ENCODE peak calls at places on chromosome 22, in four cellular contexts. E is GM12878, U is K562, C is HepG2. V is an unnamed sample.

GRCh38 chr22:44360686-44361381 is 48.1 kb upstream of the SHISAL1 start:
- DNase-seq in E (no peak), U (no peak), C (no peak), V (no peak)

GRCh38 chr22:44580176-44580575 is 82.1 kb upstream of the RTL6 start:
- DNase-seq in E (no peak), U (no peak), C (no peak), V (no peak)

GRCh38 chr22:35582218-35582860 is 34.8 kb downstream of the MB start:
- DNase-seq in E (no peak), U (no peak), C (no peak), V (no peak)

GRCh38 chr22:25110846-25111578 is 88.6 kb upstream of the CRYBB3 start:
- DNase-seq in E (peak), U (peak), C (peak), V (peak)

GRCh38 chr22:27377501-27377900 is 424.1 kb downstream of the MN1 start:
- DNase-seq in E (no peak), U (no peak), C (no peak), V (no peak)

GRCh38 chr22:39984006-39984405 is 10.7 kb upstream of the FAM83F start:
- DNase-seq in E (no peak), U (no peak), C (no peak), V (no peak)

GRCh38 chr22:29263791-29264216 is 4.0 kb downstream of the RHBDD3 start:
- DNase-seq in E (no peak), U (no peak), C (no peak), V (no peak)

GRCh38 chr22:50112151-50113118 is 22.6 kb downstream of the MOV10L1 start:
- DNase-seq in E (no peak), U (no peak), C (no peak), V (no peak)

GRCh38 chr22:49129736-49130135 is 697.9 kb downstream of the BRD1 start:
- DNase-seq in E (no peak), U (no peak), C (no peak), V (no peak)

GRCh38 chr22:28442264-28442950 is 237.2 kb downstream of the TTC28 start:
- DNase-seq in E (no peak), U (peak), C (peak), V (peak)

GRCh38 chr22:45516163-45516562 is 13.5 kb downstream of the FBLN1 start:
- DNase-seq in E (no peak), U (no peak), C (no peak), V (no peak)

GRCh38 chr22:45918455-45919370 is 58.2 kb downstream of the WNT7B start:
- DNase-seq in E (no peak), U (no peak), C (no peak), V (no peak)

GRCh38 chr22:41947181-41948080 is 479 bp upstream of the CENPM start:
- DNase-seq in E (no peak), U (no peak), C (no peak), V (no peak)

GRCh38 chr22:41949297-41949965 is 2.5 kb upstream of the CENPM start:
- DNase-seq in E (no peak), U (no peak), C (no peak), V (no peak)

GRCh38 chr22:41946360-41947180 is at the start of gene CENPM:
- DNase-seq in E (peak), U (peak), C (peak), V (peak)

GRCh38 chr22:41951898-41952474 is at the start of gene SMIM45:
- DNase-seq in E (no peak), U (no peak), C (no peak), V (no peak)

GRCh38 chr22:41948142-41948541 is 1.2 kb upstream of the CENPM start:
- DNase-seq in E (no peak), U (no peak), C (peak), V (no peak)
- H3K9ac ChIP-seq in E (no peak), U (peak), C (no peak), V (no peak)

GRCh38 chr22:19966908-19967750 is 25.5 kb upstream of the TXNRD2 start:
- DNase-seq in E (no peak), U (no peak), C (no peak), V (no peak)

GRCh38 chr22:19967850-19968449 is 26.3 kb upstream of the TXNRD2 start:
- DNase-seq in E (no peak), U (no peak), C (no peak), V (no peak)

GRCh38 chr22:19964701-19965386 is 23.2 kb upstream of the TXNRD2 start:
- DNase-seq in E (no peak), U (no peak), C (no peak), V (no peak)

GRCh38 chr22:19963863-19964642 is 22.4 kb upstream of the TXNRD2 start:
- DNase-seq in E (no peak), U (no peak), C (no peak), V (no peak)

DNA sequence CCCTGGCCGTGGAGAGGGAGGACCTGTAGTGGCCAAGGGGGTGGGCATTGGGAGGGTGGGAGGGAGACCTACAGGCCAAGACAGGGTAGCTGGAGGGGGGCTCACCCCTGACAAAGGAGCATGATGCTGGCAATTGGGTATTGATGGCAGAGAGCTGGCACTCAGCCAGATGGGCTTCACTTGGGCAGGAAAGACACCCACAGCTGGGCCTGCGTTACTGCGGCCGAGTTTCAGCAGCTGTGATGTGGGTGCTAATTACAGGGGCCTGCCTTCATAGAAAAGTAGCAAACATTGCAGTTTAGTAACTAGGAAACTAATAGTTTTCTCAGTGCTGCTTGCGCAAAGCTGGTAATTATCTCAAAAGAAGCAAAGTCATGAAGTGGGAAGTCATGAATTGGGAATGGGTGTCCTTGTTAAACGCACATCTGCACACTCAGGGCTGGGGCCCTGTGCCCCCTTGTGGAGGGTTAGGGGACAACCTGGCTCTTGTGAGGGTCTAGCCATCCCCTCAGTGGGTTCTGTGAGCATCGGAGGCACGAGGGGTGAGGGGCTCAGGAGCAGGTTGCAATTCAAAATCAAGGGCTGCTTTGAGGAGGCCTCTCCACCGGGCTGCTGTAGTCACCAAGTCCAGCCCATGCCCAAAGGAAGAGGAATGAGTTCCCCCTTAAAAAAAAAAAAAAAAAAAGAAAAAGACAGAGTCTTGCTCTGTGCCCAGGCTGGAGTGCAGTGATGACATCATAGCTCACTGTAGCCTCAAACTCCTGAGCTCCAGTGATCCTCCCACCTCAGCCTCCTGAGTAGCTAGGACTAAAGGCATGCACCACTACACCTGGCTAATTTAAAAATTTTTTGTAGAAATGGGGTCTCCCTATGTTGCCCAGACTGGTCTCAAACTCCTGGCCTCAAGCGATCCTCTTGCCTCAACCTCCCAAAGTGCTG is 24.4 kb upstream of the TXNRD2 start:
- DNase-seq in E (no peak), U (peak), C (no peak), V (no peak)
- TF ChIP-seq YY1 in E (no peak), U (no peak), C (no peak), V (no peak)

DNA sequence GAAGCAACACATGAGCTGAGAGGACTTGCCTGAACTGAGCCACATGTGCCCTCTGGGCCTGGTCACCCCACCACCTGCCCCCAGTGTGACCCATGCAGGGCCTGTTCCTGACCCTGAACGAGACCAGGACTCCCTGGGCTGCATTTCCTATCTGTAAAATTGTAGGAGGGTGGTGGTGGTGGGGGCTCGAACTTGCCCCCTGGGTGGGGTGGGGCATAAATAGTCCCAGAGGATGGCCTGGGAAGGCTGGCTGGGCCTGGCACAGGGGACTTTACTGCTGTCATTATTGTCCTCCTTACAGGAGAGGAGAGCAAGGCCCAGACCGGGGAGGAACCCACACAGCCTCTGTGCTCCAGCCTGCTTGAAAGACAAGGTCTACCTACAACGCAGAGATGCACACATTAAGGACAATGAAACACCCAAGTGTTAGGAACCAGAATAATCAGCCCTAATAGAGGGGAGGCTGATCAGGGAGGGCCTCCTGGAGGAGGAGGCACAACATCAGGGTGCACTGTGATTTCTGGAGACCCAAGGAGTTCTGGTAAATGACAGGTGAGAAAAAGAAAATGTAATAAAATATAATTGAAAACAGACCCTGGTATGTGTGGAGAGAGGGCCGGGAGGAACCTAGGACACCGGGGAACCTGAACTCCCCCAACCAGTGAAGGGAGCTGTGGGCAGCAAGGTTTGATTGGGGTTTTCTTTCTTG is 2.8 kb upstream of the AIFM3 start:
- DNase-seq in E (no peak), U (no peak), C (no peak), V (no peak)
- H3K4me3 ChIP-seq in E (no peak), U (no peak), C (peak), V (peak)

DNA sequence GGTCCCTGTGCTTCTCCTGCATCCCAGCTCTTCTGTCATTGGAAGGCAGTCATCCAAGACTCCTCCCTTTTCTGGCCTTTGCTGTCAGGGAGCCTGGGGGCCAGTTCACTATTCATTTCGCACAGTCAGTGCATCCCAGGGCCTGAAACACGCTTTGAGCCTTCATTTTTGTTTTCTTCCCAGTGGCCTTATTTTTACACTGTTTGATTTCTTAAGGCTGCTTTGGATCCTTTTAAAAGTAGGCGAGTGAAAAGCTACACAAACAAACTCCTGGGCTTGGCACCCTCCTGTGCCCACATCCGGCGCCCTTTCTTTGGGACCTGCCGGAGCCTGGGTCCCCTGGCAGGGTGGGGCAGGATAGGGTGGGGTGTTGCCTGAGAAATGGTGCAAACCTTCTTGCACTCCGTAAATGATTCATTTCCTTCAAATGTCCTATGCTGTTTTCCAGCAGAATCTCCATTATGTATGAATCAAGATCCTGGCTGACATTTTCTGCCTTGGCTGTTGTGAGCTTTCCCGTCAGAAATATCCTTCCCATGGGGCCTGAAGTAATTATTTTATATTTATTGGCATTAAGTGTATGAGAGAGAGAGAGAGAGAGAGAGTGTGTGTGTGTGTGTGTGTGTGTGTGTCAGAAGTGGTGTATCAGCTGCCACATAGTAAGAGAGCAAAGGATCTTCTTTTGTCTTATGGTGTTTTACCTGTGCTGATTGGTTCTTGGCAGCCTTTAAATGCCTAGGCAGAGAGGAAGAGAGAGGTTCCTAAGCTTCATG is 45.6 kb downstream of the BCR start:
- DNase-seq in E (no peak), U (peak), C (no peak), V (no peak)
- H3K9ac ChIP-seq in E (no peak), U (no peak), C (no peak), V (no peak)

GRCh38 chr22:31829505-31829904 is 75.7 kb downstream of the DEPDC5 start:
- DNase-seq in E (peak), U (peak), C (peak), V (no peak)
- TF ChIP-seq YY1 in E (no peak), U (no peak), C (no peak), V (no peak)

GRCh38 chr22:17097701-17098100 is 12.9 kb downstream of the IL17RA start:
- DNase-seq in E (no peak), U (no peak), C (no peak), V (no peak)

GRCh38 chr22:17095538-17095937 is 10.7 kb downstream of the IL17RA start:
- DNase-seq in E (no peak), U (peak), C (no peak), V (no peak)

GRCh38 chr22:17096095-17096494 is 11.3 kb downstream of the IL17RA start:
- DNase-seq in E (no peak), U (no peak), C (no peak), V (no peak)

GRCh38 chr22:17098379-17098819 is 13.6 kb downstream of the IL17RA start:
- DNase-seq in E (no peak), U (no peak), C (no peak), V (no peak)

DNA sequence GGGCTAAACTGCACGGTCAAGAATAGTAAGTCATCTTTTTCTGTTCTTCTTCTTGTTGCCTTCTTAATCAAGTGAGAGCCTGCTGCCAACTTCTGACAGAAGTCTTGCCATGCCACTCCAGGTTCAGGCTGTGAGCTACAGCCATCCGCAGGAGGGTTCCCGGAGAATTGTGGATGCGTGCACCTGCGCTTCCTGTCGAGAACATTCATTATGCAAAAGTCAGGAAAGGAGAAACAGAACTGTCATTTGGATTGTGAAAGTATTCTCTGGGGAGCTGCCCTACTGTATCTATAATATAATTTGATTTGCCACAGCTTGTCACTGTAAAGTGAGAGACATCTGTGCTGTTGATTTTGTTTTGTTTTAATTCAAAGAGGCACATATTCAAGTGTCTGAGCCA is 12.3 kb downstream of the IL17RA start:
- DNase-seq in E (no peak), U (no peak), C (no peak), V (no peak)
- H3K4me3 ChIP-seq in E (no peak), U (no peak), C (no peak), V (no peak)

DNA sequence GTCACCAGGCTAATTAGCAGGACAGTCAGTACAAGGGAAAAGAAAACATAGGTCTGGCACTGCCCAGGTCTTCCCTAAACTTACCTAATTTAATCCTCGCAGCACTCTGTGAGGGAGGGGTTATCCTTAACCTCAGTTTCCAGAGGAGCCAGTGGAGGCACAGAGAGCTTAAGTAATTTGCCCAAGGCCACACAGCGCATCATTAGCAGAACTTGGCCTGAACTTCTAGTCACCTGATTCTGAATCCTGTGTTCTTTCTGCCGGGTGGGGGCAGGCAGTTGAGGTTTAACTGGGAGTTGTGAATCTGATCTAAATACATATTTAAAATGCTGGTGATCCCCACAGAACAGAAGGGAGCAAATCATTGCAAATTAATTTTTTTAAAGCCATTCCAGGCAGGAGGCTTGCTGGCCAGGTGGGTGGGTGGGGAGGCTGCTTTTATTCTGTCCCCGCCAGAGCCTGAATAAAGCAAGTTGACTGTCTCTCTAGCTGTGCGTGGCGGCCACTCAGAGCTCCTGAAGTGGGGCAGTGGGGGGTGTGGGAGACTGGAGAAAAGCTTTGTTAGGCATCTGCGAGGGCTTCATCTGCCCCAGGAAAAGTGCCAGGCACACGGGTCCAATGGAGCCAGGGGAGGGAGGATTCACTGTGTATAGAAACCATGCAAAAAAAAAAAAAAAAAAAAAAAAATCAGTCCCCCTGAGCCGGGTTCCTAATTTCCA is 66.1 kb downstream of the NFAM1 start:
- DNase-seq in E (no peak), U (no peak), C (no peak), V (no peak)
- H3K9ac ChIP-seq in E (no peak), U (no peak), C (no peak), V (peak)

GRCh38 chr22:33699176-33699575 is 221.1 kb downstream of the LARGE1 start:
- DNase-seq in E (no peak), U (no peak), C (no peak), V (no peak)
- TF ChIP-seq YY1 in E (no peak), U (no peak), C (no peak), V (no peak)